ENCODE peak calls at places on chromosome 16, in four cellular contexts. C is IMR-90, R is H9, B is H1. Q is an unnamed sample. For H3K4me1, the result is how much of the 10 kb centered on the place peaks cover.

GRCh38 chr16:67544329-67544841 is 15.8 kb downstream of the RIPOR1 start:
- DNase-seq in R (peak), C (no peak), B (no peak), Q (no peak)

GRCh38 chr16:70529051-70529777 is 5.6 kb downstream of the SF3B3 start:
- DNase-seq in R (no peak), B (no peak), C (peak), Q (peak)

GRCh38 chr16:86337581-86338402 is 172.5 kb upstream of the FOXF1 start:
- DNase-seq in C (no peak), B (no peak), R (peak), Q (no peak)

GRCh38 chr16:69660166-69660565 is 66.2 kb downstream of the NQO1 start:
- DNase-seq in B (no peak), R (no peak), C (no peak), Q (no peak)

GRCh38 chr16:58462499-58462996 is 37.4 kb upstream of the NDRG4 start:
- DNase-seq in R (no peak), B (peak), C (no peak), Q (no peak)

GRCh38 chr16:56013962-56014552 is 138.9 kb upstream of the CES5A start:
- DNase-seq in C (peak), B (peak), R (peak), Q (peak)

GRCh38 chr16:56918467-56919012 is 13.4 kb upstream of the HERPUD1 start:
- DNase-seq in B (no peak), R (no peak), C (no peak), Q (no peak)

GRCh38 chr16:86783626-86784266 is 205.4 kb downstream of the FOXL1 start:
- DNase-seq in C (no peak), B (no peak), R (no peak), Q (no peak)

GRCh38 chr16:70395345-70395901 is 43.5 kb downstream of the ST3GAL2 start:
- DNase-seq in R (peak), B (peak), C (peak), Q (peak)

GRCh38 chr16:87241135-87241771 is 75.9 kb downstream of the C16orf95 start:
- DNase-seq in R (no peak), B (no peak), C (no peak), Q (no peak)

GRCh38 chr16:46918905-46919792 is 35.0 kb downstream of the GPT2 start:
- DNase-seq in B (no peak), R (no peak), C (no peak), Q (no peak)

GRCh38 chr16:65916995-65917394 is 449.5 kb upstream of the CDH5 start:
- DNase-seq in B (no peak), R (peak), C (no peak), Q (peak)

GRCh38 chr16:55943257-55943656 is 68.1 kb upstream of the CES5A start:
- DNase-seq in C (no peak), R (no peak), B (no peak), Q (no peak)

GRCh38 chr16:82544378-82544777 is 82.4 kb upstream of the CDH13 start:
- DNase-seq in C (no peak), R (no peak), B (no peak), Q (no peak)

GRCh38 chr16:46961373-46962353 is 11.8 kb downstream of the DNAJA2 start:
- DNase-seq in B (no peak), R (no peak), C (peak), Q (no peak)

GRCh38 chr16:47713225-47713595 is 252.1 kb downstream of the PHKB start:
- DNase-seq in C (peak), B (no peak), R (no peak), Q (no peak)

GRCh38 chr16:67528222-67528869 is at the start of gene RIPOR1:
- DNase-seq in B (peak), R (peak), C (no peak), Q (peak)

GRCh38 chr16:68074850-68075249 is 10.3 kb upstream of the NFATC3 start:
- DNase-seq in C (no peak), B (no peak), R (no peak), Q (no peak)

GRCh38 chr16:46757339-46758050 is 9.4 kb upstream of the MYLK3 start:
- DNase-seq in R (no peak), B (no peak), C (peak), Q (peak)

GRCh38 chr16:50395763-50396710 is 27.2 kb upstream of the BRD7 start:
- DNase-seq in R (no peak), B (peak), C (no peak), Q (no peak)

GRCh38 chr16:46972429-46972970 is 974 bp downstream of the DNAJA2 start:
- DNase-seq in C (peak), R (no peak), B (no peak), Q (no peak)

GRCh38 chr16:28494141-28494851 is at the start of gene APOBR:
- DNase-seq in R (no peak), C (no peak), B (no peak), Q (no peak)

GRCh38 chr16:16029431-16030011 is 80.1 kb downstream of the ABCC1 start:
- DNase-seq in B (no peak), R (no peak), C (peak), Q (no peak)

GRCh38 chr16:89863741-89864391 is 9.5 kb upstream of the TCF25 start:
- DNase-seq in R (no peak), C (peak), B (no peak), Q (peak)

GRCh38 chr16:21277927-21278706 is at the start of gene CRYM:
- DNase-seq in C (no peak), R (peak), B (peak), Q (peak)

GRCh38 chr16:67506468-67506867 is 22.2 kb upstream of the RIPOR1 start:
- DNase-seq in R (no peak), C (no peak), B (no peak), Q (no peak)

GRCh38 chr16:21125191-21125590 is 25.5 kb downstream of the DNAH3 start:
- DNase-seq in C (no peak), R (no peak), B (no peak), Q (no peak)

GRCh38 chr16:52469775-52470174 is 77.2 kb downstream of the TOX3 start:
- DNase-seq in R (no peak), C (no peak), B (no peak), Q (peak)

GRCh38 chr16:24255446-24256352 is at the start of gene CACNG3:
- DNase-seq in C (peak), R (peak), B (peak), Q (peak)

GRCh38 chr16:86625821-86626220 is 47.5 kb downstream of the FOXL1 start:
- DNase-seq in C (no peak), R (no peak), B (no peak), Q (no peak)

GRCh38 chr16:25060920-25061319 is 45.8 kb upstream of the ARHGAP17 start:
- DNase-seq in C (peak), R (no peak), B (no peak), Q (no peak)

GRCh38 chr16:56936491-56936890 is 4.5 kb downstream of the HERPUD1 start:
- DNase-seq in C (no peak), R (no peak), B (no peak), Q (peak)

GRCh38 chr16:68286153-68287074 is 22.1 kb downstream of the SLC7A6 start:
- DNase-seq in C (no peak), B (no peak), R (no peak), Q (no peak)

GRCh38 chr16:66152841-66153525 is 213.5 kb upstream of the CDH5 start:
- DNase-seq in B (no peak), C (peak), R (no peak), Q (no peak)

GRCh38 chr16:7013990-7014389 is 318.7 kb upstream of the RBFOX1 start:
- DNase-seq in C (peak), B (no peak), R (no peak), Q (peak)

GRCh38 chr16:77780378-77780837 is 8.0 kb upstream of the VAT1L start:
- DNase-seq in B (no peak), R (no peak), C (peak), Q (peak)

GRCh38 chr16:66266436-66267286 is 99.8 kb upstream of the CDH5 start:
- DNase-seq in C (peak), B (no peak), R (peak), Q (no peak)

GRCh38 chr16:56425439-56425832 is at the start of gene AMFR:
- DNase-seq in B (peak), R (peak), C (peak), Q (peak)

GRCh38 chr16:54355251-54355650 is 68.7 kb upstream of the IRX3 start:
- DNase-seq in B (no peak), R (no peak), C (peak), Q (no peak)

GRCh38 chr16:3065742-3066439 is 451 bp downstream of the IL32 start:
- DNase-seq in C (no peak), B (no peak), R (no peak), Q (no peak)
- H3K56ac ChIP-seq in C (peak), B (no peak), R (no peak), Q (no peak)

GRCh38 chr16:88706965-88707871 is 915 bp downstream of the CTU2 start:
- DNase-seq in R (no peak), C (no peak), B (no peak), Q (no peak)
- H3K4me1 ChIP-seq in R (under half), C (under half), B (under half), Q (under half)

DNA sequence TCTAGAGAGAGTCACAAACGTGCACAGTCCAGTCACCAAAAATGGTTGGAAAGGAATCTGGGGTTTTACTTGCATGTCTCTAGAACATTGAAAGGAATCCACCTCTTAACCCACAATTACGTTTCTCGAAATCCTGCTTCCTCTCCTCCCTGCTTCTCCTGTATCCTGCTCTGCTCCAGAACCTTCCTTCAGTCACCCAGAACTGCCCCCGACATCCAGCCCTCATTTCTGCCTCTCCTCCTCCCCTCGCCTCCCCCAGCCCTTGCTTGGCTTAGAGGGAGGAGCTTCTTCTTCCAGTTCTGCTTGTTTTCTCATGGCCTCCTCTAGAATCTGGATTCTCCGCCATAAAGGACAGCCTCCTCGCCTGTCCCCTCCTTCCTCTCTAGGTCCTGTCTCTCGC is 48.3 kb downstream of the ZDHHC7 start:
- DNase-seq in C (no peak), B (no peak), R (no peak), Q (no peak)
- H3K18ac ChIP-seq in C (no peak), B (no peak), R (no peak), Q (no peak)

GRCh38 chr16:30372725-30373124 is 1.9 kb upstream of the MYL11 start:
- DNase-seq in R (no peak), B (no peak), C (no peak), Q (no peak)
- H3K56ac ChIP-seq in R (no peak), B (no peak), C (no peak), Q (no peak)

GRCh38 chr16:4320030-4320429 is 4.2 kb downstream of the GLIS2 start:
- DNase-seq in C (no peak), B (no peak), R (no peak), Q (no peak)
- H3K4me1 ChIP-seq in C (under half), B (half or more), R (under half), Q (under half)